ENCODE peak calls at places on chromosome 19, in four cellular contexts. E is colonic mucosa, M is neural crest cell, J is epithelial cell of prostate. U is an unnamed sample.

GRCh38 chr19:55247621-55248099 is 11.2 kb downstream of the PPP6R1 start:
- DNase-seq in E (peak; percentile 75), M (no peak), J (peak; percentile 53), U (no peak)

GRCh38 chr19:47601180-47601904 is 7.6 kb upstream of the BICRA start:
- DNase-seq in E (peak; percentile 86), M (no peak), J (no peak), U (no peak)

GRCh38 chr19:41706741-41707501 is 1.5 kb upstream of the CEACAM5 start:
- DNase-seq in E (peak; percentile 87), M (no peak), J (no peak), U (peak; percentile 11)

GRCh38 chr19:41877490-41877876 is 404 bp downstream of the CD79A start:
- DNase-seq in E (no peak), M (no peak), J (no peak), U (no peak)

GRCh38 chr19:32188921-32189320 is 156.5 kb upstream of the ZNF507 start:
- DNase-seq in E (no peak), M (no peak), J (no peak), U (no peak)

GRCh38 chr19:7657047-7657779 is 11.6 kb upstream of the RETN start:
- DNase-seq in E (no peak), M (no peak), J (no peak), U (no peak)

GRCh38 chr19:53624776-53625540 is 6.8 kb upstream of the DPRX start:
- DNase-seq in E (no peak), M (no peak), J (no peak), U (no peak)

GRCh38 chr19:42606660-42607351 is 12.1 kb upstream of the CEACAM8 start:
- DNase-seq in E (peak; percentile 61), M (peak; percentile 60), J (peak; percentile 14), U (peak; percentile 19)

GRCh38 chr19:15476334-15476733 is 3.0 kb downstream of the PGLYRP2 start:
- DNase-seq in E (no peak), M (no peak), J (no peak), U (no peak)

GRCh38 chr19:17294051-17294891 is 9.0 kb downstream of the ABHD8 start:
- DNase-seq in E (peak; percentile 62), M (peak; percentile 37), J (no peak), U (no peak)